ENCODE peak calls at places on chromosome 7, in ten cellular contexts. One of them, this sample, is unnamed.

GRCh38 chr7:128777156-128778123 is 1.8 kb upstream of the OPN1SW start:
- DNase-seq in T-helper 2 cell: no peak
- DNase-seq in NCI-H524: no peak
- DNase-seq in stimulated activated CD8-positive, alpha-beta memory T cell treated with anti-CD3 and anti-CD28 coated beads, Interleukin-15, amount 100 ng/mL, for 24 hours: no peak
- DNase-seq in activated naive CD4-positive, alpha-beta T cell treated with anti-CD3 and anti-CD28 coated beads for 36 hours: no peak
- DNase-seq in MV-4-11: peak
- DNase-seq in HEK293T: no peak
- DNase-seq in T-helper 9 cell: no peak
- DNase-seq in AML-193: no peak
- DNase-seq in activated gamma-delta T cell: no peak
- DNase-seq in this sample: no peak

GRCh38 chr7:116230191-116231005 is 20.1 kb downstream of the TES start:
- DNase-seq in T-helper 2 cell: no peak
- DNase-seq in NCI-H524: no peak
- DNase-seq in stimulated activated CD8-positive, alpha-beta memory T cell treated with anti-CD3 and anti-CD28 coated beads, Interleukin-15, amount 100 ng/mL, for 24 hours: no peak
- DNase-seq in activated naive CD4-positive, alpha-beta T cell treated with anti-CD3 and anti-CD28 coated beads for 36 hours: no peak
- DNase-seq in MV-4-11: no peak
- DNase-seq in HEK293T: no peak
- DNase-seq in T-helper 9 cell: no peak
- DNase-seq in AML-193: no peak
- DNase-seq in activated gamma-delta T cell: no peak
- DNase-seq in this sample: no peak

GRCh38 chr7:99021941-99022560 is 121.9 kb downstream of the SMURF1 start:
- DNase-seq in T-helper 2 cell: no peak
- DNase-seq in NCI-H524: no peak
- DNase-seq in stimulated activated CD8-positive, alpha-beta memory T cell treated with anti-CD3 and anti-CD28 coated beads, Interleukin-15, amount 100 ng/mL, for 24 hours: no peak
- DNase-seq in activated naive CD4-positive, alpha-beta T cell treated with anti-CD3 and anti-CD28 coated beads for 36 hours: no peak
- DNase-seq in MV-4-11: peak
- DNase-seq in HEK293T: no peak
- DNase-seq in T-helper 9 cell: no peak
- DNase-seq in AML-193: no peak
- DNase-seq in activated gamma-delta T cell: no peak
- DNase-seq in this sample: no peak

GRCh38 chr7:112143567-112143966 is 62.6 kb downstream of the DOCK4 start:
- DNase-seq in T-helper 2 cell: no peak
- DNase-seq in NCI-H524: no peak
- DNase-seq in stimulated activated CD8-positive, alpha-beta memory T cell treated with anti-CD3 and anti-CD28 coated beads, Interleukin-15, amount 100 ng/mL, for 24 hours: no peak
- DNase-seq in activated naive CD4-positive, alpha-beta T cell treated with anti-CD3 and anti-CD28 coated beads for 36 hours: no peak
- DNase-seq in MV-4-11: no peak
- DNase-seq in HEK293T: no peak
- DNase-seq in T-helper 9 cell: no peak
- DNase-seq in AML-193: no peak
- DNase-seq in activated gamma-delta T cell: no peak
- DNase-seq in this sample: peak

GRCh38 chr7:16657656-16658279 is 11.8 kb downstream of the BZW2 start:
- DNase-seq in T-helper 2 cell: no peak
- DNase-seq in NCI-H524: peak
- DNase-seq in stimulated activated CD8-positive, alpha-beta memory T cell treated with anti-CD3 and anti-CD28 coated beads, Interleukin-15, amount 100 ng/mL, for 24 hours: no peak
- DNase-seq in activated naive CD4-positive, alpha-beta T cell treated with anti-CD3 and anti-CD28 coated beads for 36 hours: no peak
- DNase-seq in MV-4-11: peak
- DNase-seq in HEK293T: peak
- DNase-seq in T-helper 9 cell: no peak
- DNase-seq in AML-193: no peak
- DNase-seq in activated gamma-delta T cell: no peak
- DNase-seq in this sample: no peak

GRCh38 chr7:149621776-149622175 is 124.2 kb upstream of the ZNF746 start:
- DNase-seq in T-helper 2 cell: no peak
- DNase-seq in NCI-H524: no peak
- DNase-seq in stimulated activated CD8-positive, alpha-beta memory T cell treated with anti-CD3 and anti-CD28 coated beads, Interleukin-15, amount 100 ng/mL, for 24 hours: no peak
- DNase-seq in activated naive CD4-positive, alpha-beta T cell treated with anti-CD3 and anti-CD28 coated beads for 36 hours: peak
- DNase-seq in MV-4-11: no peak
- DNase-seq in HEK293T: no peak
- DNase-seq in T-helper 9 cell: no peak
- DNase-seq in AML-193: no peak
- DNase-seq in activated gamma-delta T cell: no peak
- DNase-seq in this sample: no peak

GRCh38 chr7:12066004-12066403 is 145.1 kb upstream of the TMEM106B start:
- DNase-seq in T-helper 2 cell: no peak
- DNase-seq in NCI-H524: no peak
- DNase-seq in stimulated activated CD8-positive, alpha-beta memory T cell treated with anti-CD3 and anti-CD28 coated beads, Interleukin-15, amount 100 ng/mL, for 24 hours: no peak
- DNase-seq in activated naive CD4-positive, alpha-beta T cell treated with anti-CD3 and anti-CD28 coated beads for 36 hours: no peak
- DNase-seq in MV-4-11: no peak
- DNase-seq in HEK293T: no peak
- DNase-seq in T-helper 9 cell: no peak
- DNase-seq in AML-193: no peak
- DNase-seq in activated gamma-delta T cell: no peak
- DNase-seq in this sample: no peak

GRCh38 chr7:7535688-7536087 is at the start of gene COL28A1:
- DNase-seq in T-helper 2 cell: no peak
- DNase-seq in NCI-H524: no peak
- DNase-seq in stimulated activated CD8-positive, alpha-beta memory T cell treated with anti-CD3 and anti-CD28 coated beads, Interleukin-15, amount 100 ng/mL, for 24 hours: no peak
- DNase-seq in activated naive CD4-positive, alpha-beta T cell treated with anti-CD3 and anti-CD28 coated beads for 36 hours: no peak
- DNase-seq in MV-4-11: no peak
- DNase-seq in HEK293T: no peak
- DNase-seq in T-helper 9 cell: no peak
- DNase-seq in AML-193: no peak
- DNase-seq in activated gamma-delta T cell: no peak
- DNase-seq in this sample: no peak

GRCh38 chr7:36071605-36072004 is 81.4 kb upstream of the EEPD1 start:
- DNase-seq in T-helper 2 cell: no peak
- DNase-seq in NCI-H524: no peak
- DNase-seq in stimulated activated CD8-positive, alpha-beta memory T cell treated with anti-CD3 and anti-CD28 coated beads, Interleukin-15, amount 100 ng/mL, for 24 hours: no peak
- DNase-seq in activated naive CD4-positive, alpha-beta T cell treated with anti-CD3 and anti-CD28 coated beads for 36 hours: no peak
- DNase-seq in MV-4-11: no peak
- DNase-seq in HEK293T: no peak
- DNase-seq in T-helper 9 cell: no peak
- DNase-seq in AML-193: no peak
- DNase-seq in activated gamma-delta T cell: no peak
- DNase-seq in this sample: no peak

GRCh38 chr7:45105588-45106188 is 5.8 kb downstream of the TBRG4 start:
- DNase-seq in T-helper 2 cell: no peak
- DNase-seq in NCI-H524: no peak
- DNase-seq in stimulated activated CD8-positive, alpha-beta memory T cell treated with anti-CD3 and anti-CD28 coated beads, Interleukin-15, amount 100 ng/mL, for 24 hours: no peak
- DNase-seq in activated naive CD4-positive, alpha-beta T cell treated with anti-CD3 and anti-CD28 coated beads for 36 hours: no peak
- DNase-seq in MV-4-11: peak
- DNase-seq in HEK293T: no peak
- DNase-seq in T-helper 9 cell: no peak
- DNase-seq in AML-193: no peak
- DNase-seq in activated gamma-delta T cell: no peak
- DNase-seq in this sample: no peak

GRCh38 chr7:85010306-85010705 is 176.6 kb downstream of the SEMA3D start:
- DNase-seq in T-helper 2 cell: no peak
- DNase-seq in NCI-H524: peak
- DNase-seq in stimulated activated CD8-positive, alpha-beta memory T cell treated with anti-CD3 and anti-CD28 coated beads, Interleukin-15, amount 100 ng/mL, for 24 hours: no peak
- DNase-seq in activated naive CD4-positive, alpha-beta T cell treated with anti-CD3 and anti-CD28 coated beads for 36 hours: no peak
- DNase-seq in MV-4-11: no peak
- DNase-seq in HEK293T: no peak
- DNase-seq in T-helper 9 cell: no peak
- DNase-seq in AML-193: no peak
- DNase-seq in activated gamma-delta T cell: no peak
- DNase-seq in this sample: no peak

GRCh38 chr7:31251441-31251840 is 89.1 kb downstream of the NEUROD6 start:
- DNase-seq in T-helper 2 cell: no peak
- DNase-seq in NCI-H524: no peak
- DNase-seq in stimulated activated CD8-positive, alpha-beta memory T cell treated with anti-CD3 and anti-CD28 coated beads, Interleukin-15, amount 100 ng/mL, for 24 hours: no peak
- DNase-seq in activated naive CD4-positive, alpha-beta T cell treated with anti-CD3 and anti-CD28 coated beads for 36 hours: no peak
- DNase-seq in MV-4-11: no peak
- DNase-seq in HEK293T: no peak
- DNase-seq in T-helper 9 cell: no peak
- DNase-seq in AML-193: no peak
- DNase-seq in activated gamma-delta T cell: no peak
- DNase-seq in this sample: no peak

GRCh38 chr7:54542920-54543539 is 855 bp downstream of the VSTM2A start:
- DNase-seq in T-helper 2 cell: no peak
- DNase-seq in NCI-H524: peak
- DNase-seq in stimulated activated CD8-positive, alpha-beta memory T cell treated with anti-CD3 and anti-CD28 coated beads, Interleukin-15, amount 100 ng/mL, for 24 hours: no peak
- DNase-seq in activated naive CD4-positive, alpha-beta T cell treated with anti-CD3 and anti-CD28 coated beads for 36 hours: no peak
- DNase-seq in MV-4-11: no peak
- DNase-seq in HEK293T: no peak
- DNase-seq in T-helper 9 cell: no peak
- DNase-seq in AML-193: no peak
- DNase-seq in activated gamma-delta T cell: no peak
- DNase-seq in this sample: no peak

GRCh38 chr7:11341285-11341944 is 367.7 kb downstream of the PHF14 start:
- DNase-seq in T-helper 2 cell: no peak
- DNase-seq in NCI-H524: peak
- DNase-seq in stimulated activated CD8-positive, alpha-beta memory T cell treated with anti-CD3 and anti-CD28 coated beads, Interleukin-15, amount 100 ng/mL, for 24 hours: no peak
- DNase-seq in activated naive CD4-positive, alpha-beta T cell treated with anti-CD3 and anti-CD28 coated beads for 36 hours: peak
- DNase-seq in MV-4-11: no peak
- DNase-seq in HEK293T: no peak
- DNase-seq in T-helper 9 cell: no peak
- DNase-seq in AML-193: no peak
- DNase-seq in activated gamma-delta T cell: no peak
- DNase-seq in this sample: peak

GRCh38 chr7:33485746-33486491 is 356.6 kb downstream of the BBS9 start:
- DNase-seq in T-helper 2 cell: no peak
- DNase-seq in NCI-H524: peak
- DNase-seq in stimulated activated CD8-positive, alpha-beta memory T cell treated with anti-CD3 and anti-CD28 coated beads, Interleukin-15, amount 100 ng/mL, for 24 hours: no peak
- DNase-seq in activated naive CD4-positive, alpha-beta T cell treated with anti-CD3 and anti-CD28 coated beads for 36 hours: no peak
- DNase-seq in MV-4-11: no peak
- DNase-seq in HEK293T: no peak
- DNase-seq in T-helper 9 cell: no peak
- DNase-seq in AML-193: no peak
- DNase-seq in activated gamma-delta T cell: no peak
- DNase-seq in this sample: no peak

GRCh38 chr7:81190997-81191747 is 272.3 kb upstream of the SEMA3C start:
- DNase-seq in T-helper 2 cell: no peak
- DNase-seq in NCI-H524: no peak
- DNase-seq in stimulated activated CD8-positive, alpha-beta memory T cell treated with anti-CD3 and anti-CD28 coated beads, Interleukin-15, amount 100 ng/mL, for 24 hours: no peak
- DNase-seq in activated naive CD4-positive, alpha-beta T cell treated with anti-CD3 and anti-CD28 coated beads for 36 hours: no peak
- DNase-seq in MV-4-11: no peak
- DNase-seq in HEK293T: no peak
- DNase-seq in T-helper 9 cell: no peak
- DNase-seq in AML-193: no peak
- DNase-seq in activated gamma-delta T cell: no peak
- DNase-seq in this sample: no peak

GRCh38 chr7:83347836-83348482 is 185.3 kb upstream of the PCLO start:
- DNase-seq in T-helper 2 cell: no peak
- DNase-seq in NCI-H524: no peak
- DNase-seq in stimulated activated CD8-positive, alpha-beta memory T cell treated with anti-CD3 and anti-CD28 coated beads, Interleukin-15, amount 100 ng/mL, for 24 hours: no peak
- DNase-seq in activated naive CD4-positive, alpha-beta T cell treated with anti-CD3 and anti-CD28 coated beads for 36 hours: no peak
- DNase-seq in MV-4-11: no peak
- DNase-seq in HEK293T: peak
- DNase-seq in T-helper 9 cell: no peak
- DNase-seq in AML-193: no peak
- DNase-seq in activated gamma-delta T cell: no peak
- DNase-seq in this sample: peak

GRCh38 chr7:131564640-131565039 is 8.2 kb upstream of the PODXL start:
- DNase-seq in T-helper 2 cell: no peak
- DNase-seq in NCI-H524: no peak
- DNase-seq in stimulated activated CD8-positive, alpha-beta memory T cell treated with anti-CD3 and anti-CD28 coated beads, Interleukin-15, amount 100 ng/mL, for 24 hours: no peak
- DNase-seq in activated naive CD4-positive, alpha-beta T cell treated with anti-CD3 and anti-CD28 coated beads for 36 hours: no peak
- DNase-seq in MV-4-11: peak
- DNase-seq in HEK293T: no peak
- DNase-seq in T-helper 9 cell: no peak
- DNase-seq in AML-193: no peak
- DNase-seq in activated gamma-delta T cell: no peak
- DNase-seq in this sample: no peak

GRCh38 chr7:6306471-6306870 is 34.0 kb upstream of the CYTH3 start:
- DNase-seq in T-helper 2 cell: no peak
- DNase-seq in NCI-H524: no peak
- DNase-seq in stimulated activated CD8-positive, alpha-beta memory T cell treated with anti-CD3 and anti-CD28 coated beads, Interleukin-15, amount 100 ng/mL, for 24 hours: no peak
- DNase-seq in activated naive CD4-positive, alpha-beta T cell treated with anti-CD3 and anti-CD28 coated beads for 36 hours: no peak
- DNase-seq in MV-4-11: no peak
- DNase-seq in HEK293T: no peak
- DNase-seq in T-helper 9 cell: no peak
- DNase-seq in AML-193: no peak
- DNase-seq in activated gamma-delta T cell: no peak
- DNase-seq in this sample: no peak

GRCh38 chr7:128304212-128304611 is 39.5 kb downstream of the RBM28 start:
- DNase-seq in T-helper 2 cell: no peak
- DNase-seq in NCI-H524: peak
- DNase-seq in stimulated activated CD8-positive, alpha-beta memory T cell treated with anti-CD3 and anti-CD28 coated beads, Interleukin-15, amount 100 ng/mL, for 24 hours: no peak
- DNase-seq in activated naive CD4-positive, alpha-beta T cell treated with anti-CD3 and anti-CD28 coated beads for 36 hours: no peak
- DNase-seq in MV-4-11: no peak
- DNase-seq in HEK293T: no peak
- DNase-seq in T-helper 9 cell: no peak
- DNase-seq in AML-193: no peak
- DNase-seq in activated gamma-delta T cell: no peak
- DNase-seq in this sample: peak

This sample was measured in GM04503.